ENCODE peak calls at places on chromosomes 2 and 18, in seven cellular contexts. G is IMR-90, B is mesendoderm, Q is H9, W is trophoblast cell, I is H1, H is mesenchymal stem cell. P is an unnamed sample.

GRCh38 chr18:77635858-77636257 is 386.2 kb downstream of the GALR1 start:
- DNase-seq in G (no peak), B (no peak), Q (no peak), W (no peak), I (no peak), H (no peak), P (no peak)

GRCh38 chr2:85601771-85602475 is 575 bp downstream of the TMEM150A start:
- DNase-seq in G (no peak), B (peak; percentile 44), Q (peak; percentile 61), W (peak; percentile 75), I (no peak), H (peak; percentile 52), P (no peak)

GRCh38 chr2:33411765-33412164 is 64.7 kb upstream of the RASGRP3 start:
- DNase-seq in G (peak; percentile 93), B (no peak), Q (no peak), W (peak; percentile 61), I (no peak), H (peak; percentile 82), P (no peak)

GRCh38 chr2:202290970-202291369 is 25.4 kb downstream of the NOP58 start:
- DNase-seq in G (peak; percentile 64), B (no peak), Q (no peak), W (no peak), I (no peak), H (no peak), P (no peak)

GRCh38 chr18:11673560-11673959 is 15.5 kb upstream of the GNAL start:
- DNase-seq in G (no peak), B (no peak), Q (peak; percentile 12), W (no peak), I (no peak), H (no peak), P (no peak)

GRCh38 chr2:177876950-177877349 is 195.6 kb downstream of the PDE11A start:
- DNase-seq in G (no peak), B (no peak), Q (no peak), W (no peak), I (no peak), H (no peak), P (no peak)

GRCh38 chr2:184410160-184410559 is 188.2 kb upstream of the ZNF804A start:
- DNase-seq in G (no peak), B (no peak), Q (no peak), W (no peak), I (no peak), H (no peak), P (no peak)

GRCh38 chr2:162007447-162008040 is 66.5 kb downstream of the DPP4 start:
- DNase-seq in G (peak; percentile 16), B (no peak), Q (no peak), W (peak; percentile 63), I (no peak), H (peak; percentile 29), P (no peak)

GRCh38 chr18:39305756-39306155 is 1740.2 kb upstream of the CELF4 start:
- DNase-seq in G (no peak), B (no peak), Q (no peak), W (no peak), I (no peak), H (no peak), P (no peak)
- H2BK5ac ChIP-seq in G (no peak overlapping the region), B (no peak overlapping the region), Q (no peak overlapping the region), W (no peak overlapping the region), I (no peak overlapping the region), H (no peak overlapping the region), P (no peak overlapping the region)

GRCh38 chr2:127055786-127056076 is 51.2 kb downstream of the BIN1 start:
- DNase-seq in G (no peak), B (no peak), Q (no peak), W (no peak), I (no peak), H (no peak), P (no peak)
- H2BK5ac ChIP-seq in G (no peak overlapping the region), B (no peak overlapping the region), Q (no peak overlapping the region), W (no peak overlapping the region), I (no peak overlapping the region), H (no peak overlapping the region), P (peak overlapping the region; percentile 87)

GRCh38 chr18:13191779-13192178 is 26.8 kb upstream of the LDLRAD4 start:
- DNase-seq in G (no peak), B (peak; percentile 12), Q (no peak), W (no peak), I (no peak), H (no peak), P (no peak)

GRCh38 chr18:13198701-13199100 is 19.9 kb upstream of the LDLRAD4 start:
- DNase-seq in G (no peak), B (no peak), Q (no peak), W (peak; percentile 85), I (no peak), H (no peak), P (no peak)

GRCh38 chr18:13199169-13199568 is 19.4 kb upstream of the LDLRAD4 start:
- DNase-seq in G (no peak), B (no peak), Q (no peak), W (no peak), I (no peak), H (no peak), P (no peak)

GRCh38 chr18:13192970-13193369 is 25.6 kb upstream of the LDLRAD4 start:
- DNase-seq in G (no peak), B (no peak), Q (no peak), W (no peak), I (no peak), H (no peak), P (no peak)

GRCh38 chr18:13194239-13194638 is 24.3 kb upstream of the LDLRAD4 start:
- DNase-seq in G (no peak), B (no peak), Q (no peak), W (no peak), I (no peak), H (no peak), P (no peak)
- H2BK5ac ChIP-seq in G (no peak overlapping the region), B (no peak overlapping the region), Q (no peak overlapping the region), W (no peak overlapping the region), I (no peak overlapping the region), H (no peak overlapping the region), P (no peak overlapping the region)

GRCh38 chr18:12686100-12686499 is 16.4 kb downstream of the CEP76 start:
- DNase-seq in G (peak; percentile 30), B (peak; percentile 29), Q (no peak), W (peak; percentile 2), I (no peak), H (peak; percentile 36), P (no peak)

GRCh38 chr18:12692206-12692605 is 10.3 kb downstream of the CEP76 start:
- DNase-seq in G (no peak), B (no peak), Q (no peak), W (no peak), I (no peak), H (no peak), P (no peak)

GRCh38 chr18:12694032-12694431 is 8.5 kb downstream of the CEP76 start:
- DNase-seq in G (no peak), B (no peak), Q (no peak), W (peak; percentile 28), I (no peak), H (no peak), P (no peak)

GRCh38 chr18:12691021-12691420 is 11.5 kb downstream of the CEP76 start:
- DNase-seq in G (no peak), B (no peak), Q (no peak), W (no peak), I (no peak), H (no peak), P (no peak)

DNA sequence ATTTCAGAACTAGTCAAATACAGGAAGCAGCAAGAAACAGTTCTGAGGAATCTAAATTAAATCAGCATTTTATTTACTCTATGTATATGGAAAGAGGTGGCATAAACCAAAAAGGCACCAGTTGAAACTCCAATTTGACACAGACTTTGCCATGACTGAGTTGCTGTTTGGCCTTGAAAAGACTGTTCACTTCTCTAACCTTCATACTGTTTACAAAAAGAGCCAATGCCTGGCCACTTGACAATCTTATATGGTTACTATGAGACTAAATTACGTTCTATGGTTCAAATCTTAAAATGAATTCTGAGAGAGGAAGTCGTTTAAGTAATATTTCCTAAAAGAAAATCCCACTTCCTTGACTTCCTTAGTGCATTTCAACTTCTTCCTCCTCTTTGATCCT is 13.3 kb downstream of the CEP76 start:
- DNase-seq in G (no peak), B (no peak), Q (no peak), W (no peak), I (no peak), H (no peak), P (no peak)
- H2BK5ac ChIP-seq in G (no peak overlapping the region), B (no peak overlapping the region), Q (no peak overlapping the region), W (no peak overlapping the region), I (no peak overlapping the region), H (no peak overlapping the region), P (no peak overlapping the region)

GRCh38 chr2:219998714-219999227 is 371.3 kb downstream of the SLC4A3 start:
- DNase-seq in G (no peak), B (no peak), Q (no peak), W (peak; percentile 42), I (no peak), H (no peak), P (no peak)
- H2BK5ac ChIP-seq in G (no peak overlapping the region), B (no peak overlapping the region), Q (no peak overlapping the region), W (no peak overlapping the region), I (no peak overlapping the region), H (no peak overlapping the region), P (no peak overlapping the region)

DNA sequence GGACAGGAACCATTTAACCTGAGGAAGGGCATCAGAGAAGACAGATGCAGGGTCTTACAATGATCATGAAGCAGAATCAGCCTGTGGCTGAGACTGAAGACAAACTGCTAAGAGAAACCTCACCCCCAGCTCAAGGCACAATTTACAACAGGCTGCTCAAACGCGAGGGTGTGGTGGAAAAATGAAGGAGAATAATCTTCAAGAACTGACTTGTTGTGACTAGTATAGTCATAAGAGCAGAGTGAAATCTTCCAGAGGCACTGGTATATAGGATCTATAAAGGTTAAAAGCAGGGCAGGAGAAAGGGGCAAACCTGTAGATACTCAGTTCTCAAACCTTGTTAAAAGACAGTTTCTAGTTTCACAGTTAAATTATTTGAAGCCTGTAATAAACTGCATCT is 1155.8 kb upstream of the TMEFF2 start:
- DNase-seq in G (no peak), B (no peak), Q (no peak), W (no peak), I (no peak), H (no peak), P (no peak)
- H2BK5ac ChIP-seq in G (no peak overlapping the region), B (no peak overlapping the region), Q (no peak overlapping the region), W (no peak overlapping the region), I (no peak overlapping the region), H (no peak overlapping the region), P (no peak overlapping the region)

GRCh38 chr2:21431078-21431477 is 307.3 kb downstream of the TDRD15 start:
- DNase-seq in G (no peak), B (no peak), Q (no peak), W (no peak), I (no peak), H (no peak), P (no peak)
- H2BK5ac ChIP-seq in G (no peak overlapping the region), B (no peak overlapping the region), Q (no peak overlapping the region), W (no peak overlapping the region), I (no peak overlapping the region), H (no peak overlapping the region), P (no peak overlapping the region)

GRCh38 chr2:54366487-54367280 is 89.4 kb upstream of the SPTBN1 start:
- DNase-seq in G (peak; percentile 12), B (no peak), Q (no peak), W (no peak), I (no peak), H (no peak), P (no peak)
- H2BK5ac ChIP-seq in G (no peak overlapping the region), B (no peak overlapping the region), Q (no peak overlapping the region), W (no peak overlapping the region), I (no peak overlapping the region), H (no peak overlapping the region), P (no peak overlapping the region)